ENCODE peak calls at places on chromosomes 6 and 20, in four cellular contexts. R, M, F and D are unnamed samples.

GRCh38 chr6:23692184-23692583 is 433.8 kb upstream of the NRSN1 start:
- DNase-seq in R (no peak), M (no peak), F (no peak), D (no peak)

GRCh38 chr20:37726321-37726720 is 32.5 kb downstream of the CTNNBL1 start:
- DNase-seq in R (no peak), M (no peak), F (no peak), D (no peak)

GRCh38 chr6:3884007-3884745 is 35.0 kb downstream of the FAM50B start:
- DNase-seq in R (no peak), M (no peak), F (peak; percentile 16), D (no peak)

GRCh38 chr20:45944151-45944964 is 9.9 kb downstream of the PCIF1 start:
- DNase-seq in R (no peak), M (no peak), F (no peak), D (no peak)

GRCh38 chr6:105372862-105373182 is 30.1 kb downstream of the PREP start:
- DNase-seq in R (peak; percentile 88), M (no peak), F (no peak), D (no peak)

GRCh38 chr6:23980965-23981364 is 145.1 kb upstream of the NRSN1 start:
- DNase-seq in R (no peak), M (no peak), F (no peak), D (no peak)

GRCh38 chr6:154403803-154404202 is 47.2 kb upstream of the IPCEF1 start:
- DNase-seq in R (no peak), M (no peak), F (peak; percentile 50), D (no peak)

GRCh38 chr6:36607782-36608386 is 13.7 kb downstream of the SRSF3 start:
- DNase-seq in R (no peak), M (no peak), F (no peak), D (no peak)

GRCh38 chr6:129233458-129234134 is 350.7 kb downstream of the LAMA2 start:
- DNase-seq in R (no peak), M (no peak), F (no peak), D (no peak)

GRCh38 chr20:44120676-44121425 is 66.1 kb downstream of the JPH2 start:
- DNase-seq in R (no peak), M (no peak), F (no peak), D (no peak)

GRCh38 chr6:108831104-108831503 is 17.1 kb upstream of the ARMC2 start:
- DNase-seq in R (peak; percentile 78), M (no peak), F (no peak), D (no peak)

GRCh38 chr6:166470029-166470862 is 87.5 kb upstream of the MPC1 start:
- DNase-seq in R (no peak), M (no peak), F (no peak), D (no peak)

GRCh38 chr6:39499053-39499452 is 176.6 kb upstream of the KCNK16 start:
- DNase-seq in R (no peak), M (no peak), F (no peak), D (no peak)

GRCh38 chr6:25816252-25816651 is 15.6 kb downstream of the SLC17A1 start:
- DNase-seq in R (no peak), M (no peak), F (no peak), D (no peak)

GRCh38 chr6:39137235-39137634 is 22.2 kb upstream of the SAYSD1 start:
- DNase-seq in R (no peak), M (peak; percentile 82), F (no peak), D (peak; percentile 93)

GRCh38 chr20:34473262-34473883 is 42.8 kb upstream of the DYNLRB1 start:
- DNase-seq in R (no peak), M (peak; percentile 22), F (peak; percentile 24), D (peak; percentile 58)

GRCh38 chr6:116461563-116462507 is 660 bp downstream of the CALHM6 start:
- DNase-seq in R (no peak), M (peak; percentile 76), F (no peak), D (peak; percentile 78)

GRCh38 chr6:16205377-16206144 is 32.8 kb upstream of the GMPR start:
- DNase-seq in R (no peak), M (peak; percentile 59), F (peak; percentile 92), D (peak; percentile 84)

GRCh38 chr6:11762782-11763459 is 15.7 kb downstream of the ADTRP start:
- DNase-seq in R (no peak), M (no peak), F (no peak), D (no peak)

GRCh38 chr6:79257381-79258205 is 23.1 kb upstream of the HMGN3 start:
- DNase-seq in R (no peak), M (no peak), F (no peak), D (peak; percentile 63)

GRCh38 chr20:2751868-2752630 is 48.4 kb downstream of the CPXM1 start:
- DNase-seq in R (no peak), M (peak; percentile 64), F (no peak), D (peak; percentile 28)

GRCh38 chr6:104187616-104188015 is 672.1 kb downstream of the HACE1 start:
- DNase-seq in R (no peak), M (no peak), F (no peak), D (no peak)

GRCh38 chr6:2038096-2038495 is 207.3 kb downstream of the GMDS start:
- DNase-seq in R (no peak), M (no peak), F (no peak), D (no peak)

GRCh38 chr6:109891924-109892323 is 86.2 kb upstream of the GPR6 start:
- DNase-seq in R (no peak), M (no peak), F (no peak), D (no peak)

GRCh38 chr20:33162753-33163152 is 5.2 kb upstream of the BPIFA2 start:
- DNase-seq in R (no peak), M (no peak), F (no peak), D (no peak)

GRCh38 chr6:158572653-158573541 is 13.0 kb downstream of the TMEM181 start:
- DNase-seq in R (no peak), M (no peak), F (no peak), D (no peak)

GRCh38 chr20:2596673-2597279 is 55.7 kb upstream of the NOP56 start:
- DNase-seq in R (no peak), M (no peak), F (no peak), D (peak; percentile 15)

GRCh38 chr20:57399587-57400261 is 8.5 kb downstream of the RBM38 start:
- DNase-seq in R (no peak), M (no peak), F (no peak), D (no peak)

GRCh38 chr6:113672691-113673149 is 184.4 kb upstream of the MARCKS start:
- DNase-seq in R (no peak), M (no peak), F (peak; percentile 52), D (peak; percentile 75)

GRCh38 chr6:147507162-147508072 is 1.1 kb upstream of the SAMD5 start:
- DNase-seq in R (no peak), M (peak; percentile 35), F (no peak), D (peak; percentile 38)

GRCh38 chr6:43608310-43608763 is 20.7 kb downstream of the GTPBP2 start:
- DNase-seq in R (no peak), M (peak; percentile 80), F (no peak), D (peak; percentile 90)

GRCh38 chr6:127812985-127813681 is 87.7 kb downstream of the THEMIS start:
- DNase-seq in R (no peak), M (no peak), F (no peak), D (no peak)